ENCODE peak calls at places on chromosomes 3 and 15, in four cellular contexts. T, O, G and E are unnamed samples.

GRCh38 chr3:4978966-4979400 is 254 bp upstream of the BHLHE40 start:
- DNase-seq in T (peak; percentile 88), O (peak; percentile 67), G (peak; percentile 86), E (peak; percentile 92)

GRCh38 chr15:96411056-96412031 is 80.8 kb downstream of the NR2F2 start:
- DNase-seq in T (no peak), O (no peak), G (no peak), E (no peak)

GRCh38 chr3:100401674-100402036 is 316 bp downstream of the LNP1 start:
- DNase-seq in T (no peak), O (peak; percentile 39), G (no peak), E (no peak)

GRCh38 chr15:29115093-29115991 is 154.3 kb downstream of the NSMCE3 start:
- DNase-seq in T (peak; percentile 49), O (peak; percentile 69), G (no peak), E (no peak)

GRCh38 chr15:48221885-48222284 is 15.8 kb downstream of the SLC12A1 start:
- DNase-seq in T (no peak), O (no peak), G (no peak), E (no peak)

GRCh38 chr15:87224409-87224808 is 1032.1 kb downstream of the NTRK3 start:
- DNase-seq in T (no peak), O (no peak), G (no peak), E (no peak)

GRCh38 chr15:52651868-52652267 is 27.3 kb downstream of the ATOSA start:
- DNase-seq in T (peak; percentile 56), O (peak; percentile 39), G (no peak), E (peak; percentile 80)

GRCh38 chr3:55654123-55654787 is 167.1 kb upstream of the WNT5A start:
- DNase-seq in T (no peak), O (no peak), G (peak; percentile 73), E (no peak)

GRCh38 chr3:4670352-4670751 is 177.2 kb downstream of the ITPR1 start:
- DNase-seq in T (peak; percentile 44), O (peak; percentile 55), G (no peak), E (peak; percentile 5)

GRCh38 chr3:98013428-98014349 is 21.4 kb downstream of the GABRR3 start:
- DNase-seq in T (no peak), O (no peak), G (no peak), E (no peak)

GRCh38 chr15:70627734-70628541 is 135.4 kb downstream of the UACA start:
- DNase-seq in T (no peak), O (peak; percentile 28), G (no peak), E (no peak)

GRCh38 chr3:156030735-156031134 is 89.6 kb upstream of the KCNAB1 start:
- DNase-seq in T (no peak), O (no peak), G (no peak), E (no peak)

GRCh38 chr3:178850452-178851166 is 221.0 kb downstream of the ZMAT3 start:
- DNase-seq in T (no peak), O (no peak), G (no peak), E (no peak)

GRCh38 chr15:31128477-31128876 is 27.0 kb upstream of the TRPM1 start:
- DNase-seq in T (no peak), O (no peak), G (no peak), E (no peak)

GRCh38 chr15:55879181-55879580 is 114.2 kb downstream of the NEDD4 start:
- DNase-seq in T (no peak), O (no peak), G (no peak), E (no peak)

GRCh38 chr3:133301194-133301593 is 98.7 kb upstream of the BFSP2 start:
- DNase-seq in T (no peak), O (no peak), G (no peak), E (no peak)

GRCh38 chr3:141050913-141051632 is at the start of gene SPSB4:
- DNase-seq in T (no peak), O (peak; percentile 91), G (no peak), E (peak; percentile 14)
- TF ChIP-seq NR2C2 in T (no peak), O (no peak), G (no peak), E (no peak)

GRCh38 chr3:189099031-189099471 is 72.7 kb upstream of the TPRG1 start:
- DNase-seq in T (no peak), O (no peak), G (no peak), E (no peak)
- TF ChIP-seq NR2C2 in T (no peak), O (no peak), G (no peak), E (no peak)

GRCh38 chr15:73997986-73998385 is 3.5 kb downstream of the PML start:
- DNase-seq in T (no peak), O (no peak), G (no peak), E (no peak)
- TF ChIP-seq NR2C2 in T (no peak), O (no peak), G (no peak), E (no peak)

GRCh38 chr15:75570119-75570518 is 9.0 kb downstream of the PTPN9 start:
- DNase-seq in T (no peak), O (no peak), G (no peak), E (no peak)
- TF ChIP-seq NR2C2 in T (no peak), O (no peak), G (no peak), E (no peak)